ENCODE peak calls at places on chromosomes 12 and 14, in seven cellular contexts. W is activated effector memory CD4-positive, alpha-beta T cell treated with anti-CD3 and anti-CD28 coated beads, Interleukin-2, amount 50 U/mL, for 16 hours; D is fibroblast of villous mesenchyme; C is cerebellum; T is NCI-H1105; P is CD8-positive, alpha-beta memory T cell; V is EL. Y is an unnamed sample.

GRCh38 chr14:22555573-22556011 is 33.4 kb downstream of the DAD1 start:
- DNase-seq in W (peak; percentile 88), D (no peak), C (no peak), T (no peak), P (peak; percentile 60), V (no peak), Y (no peak)

GRCh38 chr12:123815968-123816367 is 53.9 kb downstream of the DNAH10 start:
- DNase-seq in W (no peak), D (no peak), C (no peak), T (no peak), P (no peak), V (no peak), Y (peak; percentile 56)

GRCh38 chr14:96956464-96957239 is 159.5 kb downstream of the VRK1 start:
- DNase-seq in W (no peak), D (no peak), C (no peak), T (no peak), P (no peak), V (no peak), Y (no peak)

GRCh38 chr12:127558363-127558762 is 708.6 kb upstream of the TMEM132C start:
- DNase-seq in W (no peak), D (no peak), C (no peak), T (no peak), P (no peak), V (no peak), Y (no peak)

GRCh38 chr12:46390881-46391280 is 18.3 kb upstream of the SLC38A2 start:
- DNase-seq in W (no peak), D (no peak), C (no peak), T (no peak), P (no peak), V (no peak), Y (no peak)

GRCh38 chr12:47742253-47742825 is 16.3 kb downstream of the RAPGEF3 start:
- DNase-seq in W (peak; percentile 92), D (peak; percentile 37), C (peak; percentile 33), T (no peak), P (peak; percentile 49), V (peak; percentile 43), Y (no peak)

GRCh38 chr14:41925409-41925808 is 318.7 kb downstream of the LRFN5 start:
- DNase-seq in W (no peak), D (peak; percentile 6), C (no peak), T (peak; percentile 62), P (no peak), V (no peak), Y (no peak)

GRCh38 chr12:28759334-28759733 is 389.7 kb upstream of the FAR2 start:
- DNase-seq in W (no peak), D (no peak), C (no peak), T (no peak), P (no peak), V (no peak), Y (no peak)

GRCh38 chr14:71383510-71383909 is 476.3 kb downstream of the PCNX1 start:
- DNase-seq in W (no peak), D (no peak), C (no peak), T (no peak), P (no peak), V (no peak), Y (no peak)

GRCh38 chr12:127509066-127509778 is 757.7 kb upstream of the TMEM132C start:
- DNase-seq in W (no peak), D (peak; percentile 27), C (no peak), T (no peak), P (no peak), V (peak; percentile 74), Y (no peak)

GRCh38 chr12:65612440-65612839 is 211.8 kb upstream of the HMGA2 start:
- DNase-seq in W (no peak), D (no peak), C (no peak), T (no peak), P (no peak), V (peak; percentile 44), Y (no peak)